ENCODE peak calls at places on chromosome 22, in seven cellular contexts. U is OCI-LY7; S is CD8-positive, alpha-beta T cell; G is epithelial cell of esophagus; Q is GM23338; N is PC-9; K is epithelial cell of proximal tubule. V is an unnamed sample.
A peak's percentile ranks its signal among the peaks of the same experiment; 100 is the strongest.

GRCh38 chr22:50720861-50721844 is 16.9 kb upstream of the ACR start:
- DNase-seq in U (no peak), S (no peak), G (no peak), Q (peak; percentile 56), N (no peak), K (no peak), V (no peak)

GRCh38 chr22:38841635-38842034 is 2.2 kb downstream of the NPTXR start:
- DNase-seq in U (no peak), S (no peak), G (no peak), Q (no peak), N (no peak), K (no peak), V (no peak)

GRCh38 chr22:31346733-31347250 is 646 bp upstream of the PATZ1 start:
- DNase-seq in U (no peak), S (peak; percentile 77), G (no peak), Q (peak; percentile 82), N (peak; percentile 60), K (no peak), V (peak; percentile 39)

GRCh38 chr22:27097481-27097880 is 440.1 kb downstream of the MIAT start:
- DNase-seq in U (no peak), S (no peak), G (no peak), Q (no peak), N (no peak), K (no peak), V (peak; percentile 27)

GRCh38 chr22:24440718-24441405 is 13.5 kb downstream of the ADORA2A start:
- DNase-seq in U (no peak), S (no peak), G (no peak), Q (no peak), N (no peak), K (no peak), V (no peak)

GRCh38 chr22:19519041-19519926 is 4.9 kb downstream of the CLDN5 start:
- DNase-seq in U (no peak), S (no peak), G (no peak), Q (no peak), N (no peak), K (no peak), V (no peak)

GRCh38 chr22:28759861-28760560 is 12.5 kb upstream of the CCDC117 start:
- DNase-seq in U (peak; percentile 25), S (no peak), G (peak; percentile 40), Q (peak; percentile 82), N (peak; percentile 80), K (no peak), V (no peak)

GRCh38 chr22:23778576-23778900 is 5.9 kb downstream of the MMP11 start:
- DNase-seq in U (no peak), S (no peak), G (no peak), Q (no peak), N (no peak), K (no peak), V (no peak)

GRCh38 chr22:24525416-24526037 is 29.4 kb downstream of the GUCD1 start:
- DNase-seq in U (peak; percentile 88), S (peak; percentile 81), G (peak; percentile 68), Q (peak; percentile 92), N (peak; percentile 68), K (no peak), V (peak; percentile 72)

GRCh38 chr22:41301085-41302015 is at the start of gene ZC3H7B:
- DNase-seq in U (peak; percentile 92), S (peak; percentile 86), G (peak; percentile 83), Q (peak; percentile 92), N (peak; percentile 77), K (no peak), V (peak; percentile 74)

GRCh38 chr22:36277482-36278291 is 24.8 kb downstream of the APOL1 start:
- DNase-seq in U (peak; percentile 72), S (peak; percentile 78), G (peak; percentile 73), Q (peak; percentile 87), N (peak; percentile 62), K (no peak), V (peak; percentile 69)

GRCh38 chr22:30718491-30718890 is 23.8 kb downstream of the OSBP2 start:
- DNase-seq in U (no peak), S (no peak), G (no peak), Q (no peak), N (no peak), K (no peak), V (no peak)

GRCh38 chr22:50276143-50276542 is 6.0 kb upstream of the MAPK11 start:
- DNase-seq in U (peak; percentile 86), S (no peak), G (peak; percentile 61), Q (peak; percentile 71), N (no peak), K (no peak), V (peak; percentile 33)

GRCh38 chr22:38796262-38796957 is 2.5 kb upstream of the DNAL4 start:
- DNase-seq in U (no peak), S (no peak), G (no peak), Q (no peak), N (no peak), K (no peak), V (peak; percentile 20)

GRCh38 chr22:25114369-25115362 is 85.0 kb upstream of the CRYBB3 start:
- DNase-seq in U (no peak), S (no peak), G (peak; percentile 86), Q (no peak), N (no peak), K (no peak), V (no peak)

GRCh38 chr22:42836026-42836425 is 21.0 kb downstream of the ARFGAP3 start:
- DNase-seq in U (no peak), S (no peak), G (no peak), Q (no peak), N (no peak), K (no peak), V (no peak)

GRCh38 chr22:47374901-47375575 is 612.6 kb downstream of the TBC1D22A start:
- DNase-seq in U (no peak), S (no peak), G (no peak), Q (no peak), N (no peak), K (no peak), V (no peak)

GRCh38 chr22:19663821-19664325 is 50.4 kb upstream of the SEPTIN5 start:
- DNase-seq in U (no peak), S (no peak), G (no peak), Q (peak; percentile 29), N (no peak), K (no peak), V (peak; percentile 74)

GRCh38 chr22:39282642-39283311 is 36.6 kb downstream of the RPL3 start:
- DNase-seq in U (no peak), S (no peak), G (peak; percentile 41), Q (no peak), N (peak; percentile 64), K (no peak), V (no peak)

GRCh38 chr22:39428597-39429071 is 28.2 kb upstream of the MGAT3 start:
- DNase-seq in U (no peak), S (no peak), G (no peak), Q (peak; percentile 98), N (no peak), K (no peak), V (no peak)

GRCh38 chr22:11613898-11614755 is 3913.9 kb upstream of the OR11H1 start:
- DNase-seq in U (no peak), S (no peak), G (no peak), Q (no peak), N (no peak), K (no peak), V (no peak)
- H3K4me3 ChIP-seq in U (no peak overlapping the region), S (no peak overlapping the region), G (no peak overlapping the region), Q (no peak overlapping the region), N (no peak overlapping the region), K (no peak overlapping the region), V (no peak overlapping the region)

GRCh38 chr22:46140989-46141928 is 9.1 kb upstream of the PPARA start:
- DNase-seq in U (no peak), S (no peak), G (no peak), Q (no peak), N (no peak), K (no peak), V (no peak)

GRCh38 chr22:46145361-46145851 is 4.9 kb upstream of the PPARA start:
- DNase-seq in U (no peak), S (no peak), G (no peak), Q (no peak), N (no peak), K (no peak), V (no peak)

GRCh38 chr22:46143491-46144147 is 6.7 kb upstream of the PPARA start:
- DNase-seq in U (no peak), S (no peak), G (no peak), Q (no peak), N (no peak), K (no peak), V (no peak)

GRCh38 chr22:46139895-46140350 is 10.4 kb upstream of the PPARA start:
- DNase-seq in U (no peak), S (no peak), G (no peak), Q (no peak), N (no peak), K (no peak), V (no peak)

GRCh38 chr22:46142548-46143490 is 7.5 kb upstream of the PPARA start:
- DNase-seq in U (no peak), S (no peak), G (no peak), Q (no peak), N (no peak), K (no peak), V (no peak)
- TF ChIP-seq CTCF in U (no peak), S (no peak), G (no peak), Q (no peak), N (no peak), K (no peak), V (no peak)

DNA sequence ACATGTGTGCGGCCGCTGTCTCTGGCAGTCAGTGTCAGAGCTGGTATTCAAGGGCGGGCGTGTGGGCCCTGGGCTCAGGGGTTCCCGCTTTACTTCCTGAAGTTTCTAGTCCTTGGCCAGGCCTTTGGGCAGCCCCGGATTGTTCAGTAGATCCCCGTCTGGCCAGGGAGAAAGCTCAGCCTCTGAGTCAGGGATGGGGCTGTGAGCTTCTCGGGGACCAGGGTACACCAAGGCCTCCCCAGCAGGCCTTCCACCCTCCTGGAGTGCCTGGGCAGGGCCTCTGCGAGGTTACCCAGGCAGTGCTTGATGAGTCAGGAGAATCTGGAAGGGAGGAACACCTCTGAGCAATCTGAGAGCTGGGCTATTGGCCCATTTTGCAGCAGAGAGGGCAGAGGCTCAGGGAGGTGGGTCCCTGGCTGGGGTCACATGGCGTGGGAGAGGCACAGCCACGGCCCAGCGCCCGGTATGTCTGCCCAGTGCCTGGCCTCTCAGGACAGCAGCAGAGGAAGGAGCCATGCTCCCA is 60.5 kb downstream of the RTL6 start:
- DNase-seq in U (no peak), S (no peak), G (peak; percentile 45), Q (no peak), N (no peak), K (no peak), V (peak; percentile 56)
- H3K4me3 ChIP-seq in U (no peak overlapping the region), S (no peak overlapping the region), G (no peak overlapping the region), Q (no peak overlapping the region), N (no peak overlapping the region), K (no peak overlapping the region), V (no peak overlapping the region)

GRCh38 chr22:17890245-17890671 is 116.0 kb upstream of the BID start:
- DNase-seq in U (no peak), S (no peak), G (peak; percentile 58), Q (no peak), N (no peak), K (peak; percentile 18), V (peak; percentile 19)

GRCh38 chr22:17891427-17892167 is 117.3 kb upstream of the BID start:
- DNase-seq in U (no peak), S (no peak), G (no peak), Q (peak; percentile 59), N (no peak), K (no peak), V (no peak)

GRCh38 chr22:17888439-17888838 is 114.2 kb upstream of the BID start:
- DNase-seq in U (no peak), S (no peak), G (no peak), Q (no peak), N (no peak), K (no peak), V (no peak)

GRCh38 chr22:17890892-17891291 is 116.6 kb upstream of the BID start:
- DNase-seq in U (no peak), S (no peak), G (no peak), Q (no peak), N (no peak), K (no peak), V (no peak)

GRCh38 chr22:17888855-17889254 is 114.6 kb upstream of the BID start:
- DNase-seq in U (peak; percentile 48), S (no peak), G (no peak), Q (peak; percentile 80), N (no peak), K (no peak), V (no peak)
- TF ChIP-seq CTCF in U (peak; percentile 63), S (no peak), G (peak; percentile 11), Q (peak; percentile 51), N (no peak), K (peak; percentile 7), V (peak; percentile 27)

V was measured in fibroblast of the aortic adventitia.